ENCODE peak calls at places on chromosomes 4 and X, in six cellular contexts. D is IMR-90, L is HCT116, M is SK-N-SH, U is HepG2, V is K562. E is an unnamed sample.

GRCh38 chrX:130786030-130786429 is 117.0 kb downstream of the ENOX2 start:
- DNase-seq in L (no peak), U (no peak), V (no peak), D (no peak), M (no peak), E (no peak)

GRCh38 chr4:80781436-80781835 is 249.1 kb upstream of the BMP3 start:
- DNase-seq in L (no peak), V (no peak), U (no peak), D (no peak), M (no peak), E (no peak)

GRCh38 chrX:154711264-154711663 is 39.6 kb downstream of the GAB3 start:
- DNase-seq in V (no peak), D (no peak), L (no peak), U (no peak), M (no peak), E (no peak)

GRCh38 chr4:10095296-10095991 is 21.2 kb downstream of the WDR1 start:
- DNase-seq in M (no peak), V (no peak), U (no peak), L (no peak), D (no peak), E (no peak)

GRCh38 chr4:166896254-166896653 is 338.0 kb downstream of the SPOCK3 start:
- DNase-seq in U (no peak), L (no peak), M (no peak), D (no peak), V (no peak), E (no peak)

GRCh38 chr4:7647932-7648812 is 213.4 kb upstream of the PSAPL1 start:
- DNase-seq in M (no peak), L (no peak), V (peak), D (peak), U (peak), E (no peak)

GRCh38 chr4:116180056-116180690 is 905.2 kb downstream of the TRAM1L1 start:
- DNase-seq in L (peak), V (no peak), U (no peak), D (no peak), M (peak), E (peak)

GRCh38 chr4:161856711-161857326 is 307.0 kb downstream of the FSTL5 start:
- DNase-seq in L (no peak), U (no peak), M (peak), V (no peak), D (no peak), E (no peak)

GRCh38 chrX:77009691-77010090 is 437.5 kb upstream of the FGF16 start:
- DNase-seq in M (no peak), D (peak), U (no peak), L (no peak), V (no peak), E (peak)

GRCh38 chrX:20300822-20301221 is 34.1 kb upstream of the RPS6KA3 start:
- DNase-seq in L (no peak), V (no peak), M (no peak), D (no peak), U (no peak), E (no peak)

GRCh38 chr4:17956245-17956644 is 65.3 kb downstream of the LCORL start:
- DNase-seq in L (no peak), D (no peak), V (no peak), U (no peak), M (no peak), E (no peak)

GRCh38 chr4:22999419-22999818 is 306.7 kb downstream of the GBA3 start:
- DNase-seq in U (peak), D (no peak), V (no peak), L (no peak), M (no peak), E (peak)

GRCh38 chr4:157270108-157270507 is 49.6 kb downstream of the GRIA2 start:
- DNase-seq in L (no peak), V (no peak), M (no peak), U (no peak), D (no peak), E (no peak)

GRCh38 chr4:8428288-8429097 is 12.0 kb downstream of the ACOX3 start:
- DNase-seq in M (peak), V (peak), D (peak), U (peak), L (peak), E (peak)

GRCh38 chrX:39823848-39824247 is 273.9 kb downstream of the BCOR start:
- DNase-seq in M (no peak), D (no peak), L (no peak), U (no peak), V (no peak), E (no peak)

GRCh38 chrX:103531002-103531401 is 11.7 kb upstream of the RAB40A start:
- DNase-seq in U (no peak), L (no peak), D (peak), V (no peak), M (no peak), E (no peak)

GRCh38 chr4:18844726-18845125 is 823.2 kb upstream of the LCORL start:
- DNase-seq in L (no peak), V (no peak), M (no peak), D (peak), U (no peak), E (no peak)

GRCh38 chr4:81031389-81032173 is 1.1 kb downstream of the BMP3 start:
- DNase-seq in D (no peak), U (no peak), L (no peak), V (no peak), M (peak), E (no peak)

GRCh38 chr4:16939178-16939577 is 40.7 kb upstream of the LDB2 start:
- DNase-seq in U (no peak), V (no peak), M (peak), L (no peak), D (no peak), E (no peak)

GRCh38 chr4:70559216-70559830 is 32.7 kb upstream of the AMBN start:
- DNase-seq in D (peak), U (peak), L (peak), M (peak), V (peak), E (peak)

GRCh38 chr4:153781717-153782416 is 7.0 kb downstream of the SFRP2 start:
- DNase-seq in V (no peak), D (peak), U (no peak), L (no peak), M (no peak), E (no peak)

GRCh38 chr4:119135721-119136121 is at the start of gene MYOZ2:
- DNase-seq in M (no peak), L (no peak), D (peak), U (no peak), V (no peak), E (no peak)

GRCh38 chr4:4321951-4322688 is 32.1 kb downstream of the ZBTB49 start:
- DNase-seq in V (no peak), M (no peak), U (no peak), D (no peak), L (no peak), E (no peak)

DNA sequence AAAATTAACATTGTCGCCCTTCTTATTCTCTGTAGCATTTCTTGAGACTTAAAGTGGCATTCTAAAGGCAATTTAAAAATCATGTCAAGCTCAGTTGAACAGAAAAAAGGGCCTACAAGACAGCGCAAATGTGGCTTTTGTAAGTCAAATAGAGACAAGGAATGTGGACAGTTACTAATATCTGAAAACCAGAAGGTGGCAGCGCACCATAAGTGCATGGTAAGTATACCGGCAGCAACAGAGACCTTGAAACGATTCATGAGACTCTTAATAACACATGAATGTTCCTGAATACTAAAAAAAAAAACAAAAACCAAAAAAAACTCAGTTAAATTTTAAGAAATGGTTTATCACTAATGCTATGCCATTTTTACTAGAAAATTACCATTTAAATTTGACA is 82.4 kb upstream of the HPRT1 start:
- DNase-seq in M (peak), U (peak), V (no peak), D (peak), L (no peak), E (no peak)
- TF ChIP-seq RAD21 in M (peak), U (no peak), V (peak), D (peak), L (peak), E (peak)

GRCh38 chr4:137307806-137308205 is 224.5 kb downstream of the PCDH18 start:
- DNase-seq in V (no peak), U (no peak), M (no peak), D (peak), L (no peak), E (no peak)
- TF ChIP-seq RAD21 in V (no peak), U (no peak), M (no peak), D (no peak), L (no peak), E (no peak)

DNA sequence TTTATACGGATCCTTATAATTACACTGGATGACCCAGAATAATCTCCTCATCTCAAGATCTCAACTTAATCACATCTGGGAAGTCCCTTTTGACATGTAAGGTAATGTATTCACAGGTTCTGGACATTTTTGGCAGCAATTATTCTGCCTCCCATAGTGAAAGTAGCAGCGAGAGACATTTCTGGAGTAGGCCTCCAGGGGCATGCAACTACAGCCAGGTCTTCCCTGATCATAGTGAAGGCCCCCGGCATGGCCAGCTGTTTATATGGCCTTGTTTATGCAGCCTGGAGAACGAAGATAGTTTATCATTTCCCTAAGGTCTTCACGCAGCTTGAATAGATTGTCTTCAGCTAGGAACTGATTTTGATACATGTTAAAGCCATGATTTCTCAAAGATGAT is 139.9 kb downstream of the RNF150 start:
- DNase-seq in U (no peak), L (no peak), M (no peak), V (no peak), D (no peak), E (no peak)
- TF ChIP-seq RAD21 in U (no peak), L (no peak), M (no peak), V (no peak), D (no peak), E (no peak)

DNA sequence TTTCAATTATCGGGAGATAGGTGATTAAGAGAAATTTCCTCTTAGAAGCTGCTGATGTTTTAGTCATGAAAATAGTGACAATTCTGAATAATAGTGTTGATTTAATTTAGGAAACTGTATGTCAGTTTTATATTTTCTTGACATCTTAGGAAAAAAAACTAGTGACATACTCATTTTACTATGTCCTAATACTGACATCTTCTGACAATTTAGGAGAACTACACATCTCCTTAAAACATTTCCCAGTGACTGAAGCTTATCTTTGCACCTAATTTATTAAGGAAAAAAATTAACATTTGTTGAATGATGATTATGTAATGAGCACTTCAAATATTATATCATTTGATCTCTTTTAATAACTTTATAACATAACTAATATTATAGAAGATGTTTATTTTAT is 42.0 kb upstream of the RBMXL3 start:
- DNase-seq in U (no peak), M (peak), L (peak), V (peak), D (peak), E (peak)
- TF ChIP-seq RAD21 in U (no peak), M (peak), L (peak), V (no peak), D (peak), E (peak)

GRCh38 chr4:79213702-79214101 is 112.2 kb downstream of the NAA11 start:
- DNase-seq in U (no peak), V (no peak), L (no peak), M (no peak), D (no peak), E (no peak)

GRCh38 chr4:79211490-79211889 is 114.4 kb downstream of the NAA11 start:
- DNase-seq in M (no peak), D (no peak), L (no peak), V (no peak), U (no peak), E (no peak)

GRCh38 chr4:79213040-79213439 is 112.8 kb downstream of the NAA11 start:
- DNase-seq in U (no peak), M (no peak), L (no peak), V (no peak), D (no peak), E (no peak)

GRCh38 chr4:79212311-79212710 is 113.5 kb downstream of the NAA11 start:
- DNase-seq in U (no peak), L (no peak), V (no peak), D (no peak), M (no peak), E (no peak)

DNA sequence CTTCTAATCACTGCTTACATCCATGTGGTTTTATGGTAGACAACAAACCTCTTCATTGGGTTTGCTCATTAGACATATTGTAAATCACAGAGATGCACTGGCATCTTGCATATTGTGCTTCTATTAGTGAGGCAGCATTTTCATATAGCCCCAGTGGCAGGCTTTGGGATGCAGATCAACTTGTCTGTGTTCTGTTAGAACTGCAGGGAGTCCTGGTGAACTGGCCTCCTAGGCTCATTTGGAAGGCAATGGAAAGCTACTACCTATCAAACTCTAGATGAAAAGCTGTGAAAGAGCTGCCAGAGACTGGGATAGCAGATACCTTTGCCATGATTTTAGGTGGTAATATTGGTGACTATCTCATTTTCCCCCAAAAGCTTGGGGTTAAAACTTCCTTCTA is 108.8 kb downstream of the NAA11 start:
- DNase-seq in D (no peak), M (no peak), V (no peak), U (no peak), L (no peak), E (no peak)
- TF ChIP-seq RAD21 in D (no peak), M (no peak), V (no peak), U (no peak), L (no peak), E (no peak)